ENCODE peak calls at places on chromosomes 11 and 22, in six cellular contexts. R is A549, C is AG04449, L is Peyer's patch, W is nephron progenitor cell, Z is prostate gland. J is an unnamed sample.

GRCh38 chr22:23128269-23129108 is 13.3 kb downstream of the RSPH14 start:
- DNase-seq in R (peak), C (no peak), L (peak), W (peak), Z (peak), J (no peak)

GRCh38 chr11:15764948-15765347 is 591.4 kb downstream of the SOX6 start:
- DNase-seq in R (no peak), C (no peak), L (no peak), W (no peak), Z (no peak), J (no peak)

GRCh38 chr22:43821606-43822425 is 9.7 kb upstream of the EFCAB6 start:
- DNase-seq in R (no peak), C (no peak), L (no peak), W (no peak), Z (no peak), J (peak)

GRCh38 chr11:116686891-116687290 is 85.9 kb downstream of the BUD13 start:
- DNase-seq in R (no peak), C (no peak), L (no peak), W (no peak), Z (no peak), J (peak)

GRCh38 chr11:126751242-126751641 is 249.3 kb downstream of the KIRREL3 start:
- DNase-seq in R (no peak), C (peak), L (no peak), W (no peak), Z (no peak), J (no peak)

GRCh38 chr11:36363361-36364272 is 67.5 kb downstream of the PRR5L start:
- DNase-seq in R (no peak), C (no peak), L (no peak), W (no peak), Z (no peak), J (no peak)

GRCh38 chr22:49022816-49023160 is 804.9 kb downstream of the BRD1 start:
- DNase-seq in R (no peak), C (no peak), L (peak), W (no peak), Z (no peak), J (peak)

GRCh38 chr22:37566329-37566837 is 6.1 kb downstream of the CDC42EP1 start:
- DNase-seq in R (no peak), C (no peak), L (no peak), W (no peak), Z (no peak), J (peak)

GRCh38 chr22:49260681-49261580 is 566.7 kb downstream of the BRD1 start:
- DNase-seq in R (no peak), C (no peak), L (peak), W (no peak), Z (no peak), J (no peak)

GRCh38 chr11:41222236-41222635 is 237.2 kb downstream of the LRRC4C start:
- DNase-seq in R (no peak), C (no peak), L (no peak), W (no peak), Z (no peak), J (no peak)

GRCh38 chr22:18000441-18001039 is 23.8 kb downstream of the MICAL3 start:
- DNase-seq in R (no peak), C (no peak), L (peak), W (peak), Z (peak), J (no peak)

GRCh38 chr11:69305885-69306540 is 12.1 kb downstream of the MYEOV start:
- DNase-seq in R (no peak), C (no peak), L (no peak), W (no peak), Z (no peak), J (no peak)

GRCh38 chr11:12454782-12455181 is 77.4 kb downstream of the PARVA start:
- DNase-seq in R (no peak), C (no peak), L (no peak), W (no peak), Z (no peak), J (no peak)

GRCh38 chr11:79086056-79086455 is 354.8 kb downstream of the TENM4 start:
- DNase-seq in R (no peak), C (no peak), L (no peak), W (no peak), Z (no peak), J (no peak)

GRCh38 chr11:109960831-109961230 is 132.4 kb upstream of the ZC3H12C start:
- DNase-seq in R (no peak), C (peak), L (no peak), W (no peak), Z (no peak), J (no peak)

GRCh38 chr11:116379185-116379828 is 393.5 kb downstream of the BUD13 start:
- DNase-seq in R (no peak), C (no peak), L (no peak), W (peak), Z (no peak), J (no peak)

GRCh38 chr22:47196881-47197701 is 434.6 kb downstream of the TBC1D22A start:
- DNase-seq in R (no peak), C (no peak), L (no peak), W (no peak), Z (no peak), J (peak)

GRCh38 chr11:106461839-106462545 is 384.5 kb downstream of the AASDHPPT start:
- DNase-seq in R (no peak), C (no peak), L (no peak), W (no peak), Z (no peak), J (no peak)

GRCh38 chr22:37552560-37553163 is 7.6 kb upstream of the CDC42EP1 start:
- DNase-seq in R (no peak), C (no peak), L (no peak), W (peak), Z (no peak), J (no peak)

GRCh38 chr11:128544625-128545024 is 42.7 kb downstream of the ETS1 start:
- DNase-seq in R (no peak), C (no peak), L (no peak), W (no peak), Z (no peak), J (no peak)

GRCh38 chr11:84855846-84856245 is 771.3 kb downstream of the DLG2 start:
- DNase-seq in R (no peak), C (peak), L (no peak), W (no peak), Z (no peak), J (no peak)

GRCh38 chr11:31397239-31397834 is 27.7 kb downstream of the DNAJC24 start:
- DNase-seq in R (peak), C (no peak), L (no peak), W (no peak), Z (no peak), J (no peak)

GRCh38 chr22:30893434-30894370 is 74.9 kb downstream of the MORC2 start:
- DNase-seq in R (no peak), C (no peak), L (no peak), W (no peak), Z (no peak), J (no peak)

GRCh38 chr11:16897460-16898061 is 116.7 kb downstream of the PLEKHA7 start:
- DNase-seq in R (no peak), C (no peak), L (no peak), W (no peak), Z (no peak), J (no peak)

GRCh38 chr11:27291302-27291889 is 71.6 kb downstream of the CCDC34 start:
- DNase-seq in R (no peak), C (no peak), L (peak), W (peak), Z (no peak), J (no peak)

GRCh38 chr11:43930868-43931716 is 11.3 kb upstream of the C11orf96 start:
- DNase-seq in R (no peak), C (no peak), L (no peak), W (no peak), Z (no peak), J (no peak)

GRCh38 chr11:79492008-79492407 is 51.2 kb upstream of the TENM4 start:
- DNase-seq in R (no peak), C (no peak), L (no peak), W (no peak), Z (no peak), J (no peak)

GRCh38 chr11:43282607-43283440 is 29.0 kb upstream of the API5 start:
- DNase-seq in R (peak), C (no peak), L (peak), W (peak), Z (no peak), J (no peak)

GRCh38 chr11:68065841-68066240 is 27.0 kb downstream of the TCIRG1 start:
- DNase-seq in R (no peak), C (no peak), L (no peak), W (no peak), Z (no peak), J (no peak)

GRCh38 chr11:117923773-117924172 is 5.4 kb downstream of the TMPRSS13 start:
- DNase-seq in R (no peak), C (no peak), L (peak), W (no peak), Z (no peak), J (no peak)

GRCh38 chr11:10902756-10903155 is 44.9 kb upstream of the ZBED5 start:
- DNase-seq in R (no peak), C (no peak), L (no peak), W (no peak), Z (no peak), J (no peak)

GRCh38 chr11:77672276-77672675 is 34.7 kb upstream of the CLNS1A start:
- DNase-seq in R (no peak), C (peak), L (no peak), W (no peak), Z (no peak), J (no peak)

GRCh38 chr22:19831016-19831415 is 23.7 kb downstream of the GNB1L start:
- DNase-seq in R (no peak), C (no peak), L (no peak), W (no peak), Z (no peak), J (no peak)

DNA sequence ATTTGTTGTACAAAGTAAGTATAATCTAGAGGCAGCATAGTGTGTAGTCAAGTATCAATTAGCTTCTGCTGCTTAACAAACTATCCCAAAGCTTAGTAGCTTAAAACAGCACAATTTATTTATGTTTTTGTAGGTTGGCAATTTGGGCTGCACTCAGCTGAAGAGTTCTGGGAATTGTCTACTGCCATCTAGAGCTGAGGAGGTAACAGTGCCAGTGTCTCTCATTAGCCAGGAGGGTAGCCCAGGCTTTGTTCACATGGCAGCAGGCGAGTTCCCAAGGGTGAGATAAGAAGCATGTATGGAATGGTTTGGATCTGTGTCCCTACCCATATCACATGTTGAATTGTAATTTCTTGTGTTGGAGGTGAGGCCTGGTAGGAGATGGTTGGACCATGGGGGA is 45.8 kb upstream of the SLN start:
- DNase-seq in R (no peak), C (no peak), L (no peak), W (no peak), Z (no peak), J (no peak)
- TF ChIP-seq CTCF in R (no peak), C (no peak), L (no peak), W (no peak), Z (no peak), J (no peak)

GRCh38 chr22:46047841-46048595 is 71.1 kb upstream of the WNT7B start:
- DNase-seq in R (no peak), C (no peak), L (peak), W (no peak), Z (no peak), J (no peak)
- TF ChIP-seq CTCF in R (no peak), C (no peak), L (no peak), W (no peak), Z (no peak), J (no peak)

GRCh38 chr11:19803506-19803998 is 90.9 kb downstream of the NAV2 start:
- DNase-seq in R (no peak), C (no peak), L (no peak), W (no peak), Z (no peak), J (no peak)

GRCh38 chr11:19802773-19803293 is 90.2 kb downstream of the NAV2 start:
- DNase-seq in R (no peak), C (no peak), L (no peak), W (no peak), Z (no peak), J (no peak)

GRCh38 chr11:19795082-19795481 is 82.4 kb downstream of the NAV2 start:
- DNase-seq in R (no peak), C (no peak), L (no peak), W (no peak), Z (no peak), J (no peak)

GRCh38 chr11:19800714-19801519 is 88.3 kb downstream of the NAV2 start:
- DNase-seq in R (no peak), C (no peak), L (no peak), W (no peak), Z (no peak), J (no peak)

GRCh38 chr11:19800162-19800561 is 87.5 kb downstream of the NAV2 start:
- DNase-seq in R (no peak), C (no peak), L (no peak), W (no peak), Z (no peak), J (no peak)
- TF ChIP-seq CTCF in R (peak), C (peak), L (no peak), W (no peak), Z (no peak), J (no peak)

GRCh38 chr11:72422414-72422813 is 11.9 kb downstream of the CLPB start:
- DNase-seq in R (no peak), C (no peak), L (no peak), W (no peak), Z (no peak), J (no peak)

GRCh38 chr11:72426054-72426757 is 8.1 kb downstream of the CLPB start:
- DNase-seq in R (no peak), C (no peak), L (no peak), W (peak), Z (no peak), J (no peak)

GRCh38 chr11:72426758-72427157 is 7.6 kb downstream of the CLPB start:
- DNase-seq in R (no peak), C (no peak), L (no peak), W (no peak), Z (no peak), J (no peak)

GRCh38 chr11:72423840-72424239 is 10.5 kb downstream of the CLPB start:
- DNase-seq in R (no peak), C (no peak), L (no peak), W (no peak), Z (no peak), J (no peak)

DNA sequence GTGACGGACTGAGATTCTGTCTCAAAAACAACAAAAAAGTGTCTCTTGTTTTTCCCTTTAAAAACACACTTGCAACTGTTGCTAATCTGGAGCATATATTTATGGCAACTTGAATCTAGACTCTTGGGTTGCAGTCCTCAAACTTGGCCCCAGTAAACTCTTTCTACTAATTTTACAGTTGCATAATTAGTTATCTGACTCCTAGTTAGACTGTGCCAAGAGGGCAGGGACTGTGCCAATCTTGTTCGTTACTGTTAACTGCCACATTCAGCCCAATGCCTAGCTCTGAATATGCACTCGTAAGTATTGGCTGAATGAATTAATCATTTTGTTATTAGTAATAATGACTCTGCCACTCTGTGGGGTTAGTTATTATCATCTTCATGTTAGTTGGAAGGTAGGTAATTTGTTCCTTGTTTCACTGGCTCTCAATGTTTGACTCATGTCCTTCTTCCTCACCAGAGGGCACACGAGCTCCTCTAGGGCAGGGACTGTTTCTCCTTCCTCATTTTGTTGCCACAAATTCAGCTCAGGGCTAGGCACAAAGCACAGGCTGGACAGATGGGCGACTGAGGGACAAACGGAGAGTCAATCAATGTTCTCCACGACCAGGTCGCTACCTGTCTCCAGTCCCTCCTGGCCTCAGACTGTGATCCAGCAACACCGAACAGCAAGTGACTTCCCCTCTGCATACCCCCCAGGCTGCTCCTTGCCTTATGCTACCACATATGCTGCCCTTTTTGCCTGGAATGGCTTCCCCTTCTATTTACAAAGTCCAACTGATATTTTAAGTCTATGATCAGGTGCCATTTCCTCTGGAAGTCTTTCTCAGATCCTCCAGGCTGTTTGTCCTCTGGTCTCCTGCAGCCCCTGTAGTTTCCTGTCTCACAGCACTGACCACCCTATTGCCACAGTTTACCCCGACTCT is 9.0 kb downstream of the CLPB start:
- DNase-seq in R (no peak), C (no peak), L (no peak), W (no peak), Z (no peak), J (no peak)
- TF ChIP-seq CTCF in R (no peak), C (no peak), L (no peak), W (no peak), Z (no peak), J (peak)

DNA sequence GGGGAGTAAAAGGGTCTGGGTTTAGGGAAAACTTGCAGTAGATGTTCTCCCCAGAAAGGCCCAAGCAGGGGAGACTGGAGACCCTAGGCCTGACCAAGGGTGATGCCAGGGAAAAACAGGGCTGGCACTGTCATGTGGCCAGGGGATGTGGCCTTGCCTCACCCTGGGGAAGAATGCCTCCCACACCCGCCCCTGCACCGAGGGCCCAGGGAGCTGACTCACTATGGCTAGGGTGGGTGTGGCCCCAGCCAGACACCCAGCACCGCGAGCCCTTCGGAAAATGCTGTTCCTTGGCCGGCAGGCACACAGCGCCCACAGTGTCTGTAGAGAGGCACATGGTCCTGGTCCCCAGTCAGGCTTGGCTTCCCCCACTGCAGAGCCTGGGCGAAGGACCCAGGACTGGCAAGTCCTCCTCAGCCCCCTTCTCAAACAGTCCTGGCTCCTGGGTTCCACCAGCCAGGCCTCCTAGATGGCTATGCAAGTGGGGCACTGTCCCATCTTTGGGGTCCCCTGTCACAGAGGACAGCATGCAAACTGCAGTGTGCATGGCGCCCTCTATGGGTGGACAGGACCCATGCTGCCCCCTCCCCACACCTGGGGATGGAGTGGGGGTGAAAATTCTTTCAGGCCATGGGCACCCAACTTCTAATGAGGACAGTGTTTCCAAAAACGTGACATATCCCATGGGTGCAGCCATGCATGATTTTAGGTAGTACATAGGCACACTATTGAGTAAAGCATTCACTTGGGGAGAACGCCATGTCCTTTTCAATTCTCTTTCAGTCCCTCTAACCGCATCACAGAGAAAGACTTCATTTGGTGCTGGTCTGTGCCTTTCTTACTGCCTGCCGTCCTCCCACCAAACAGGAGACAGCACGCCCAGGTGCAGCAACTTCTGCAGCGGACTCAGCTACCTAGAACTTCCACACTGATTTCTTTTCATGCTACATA is 15.2 kb downstream of the TMPRSS5 start:
- DNase-seq in R (peak), C (no peak), L (peak), W (peak), Z (no peak), J (no peak)
- TF ChIP-seq CTCF in R (peak), C (peak), L (no peak), W (peak), Z (no peak), J (peak)